ENCODE peak calls at places on chromosomes 1 and 21, in six cellular contexts. L is activated CD8-positive, alpha-beta memory T cell treated with anti-CD3 and anti-CD28 coated beads for 24 hours; O is HS-27A; H is neural progenitor cell; Q is MV-4-11; R is HS-5. V is an unnamed sample.

GRCh38 chr1:36446261-36446660 is 4.0 kb downstream of the OSCP1 start:
- DNase-seq in L (no peak), Q (peak; percentile 74), O (no peak), H (peak; percentile 64), R (no peak), V (peak; percentile 62)

GRCh38 chr1:232319518-232319917 is 310.4 kb downstream of the SIPA1L2 start:
- DNase-seq in R (no peak), L (no peak), H (no peak), O (no peak), Q (no peak), V (no peak)

GRCh38 chr21:26844258-26845065 is 747 bp downstream of the ADAMTS1 start:
- DNase-seq in Q (no peak), O (no peak), R (no peak), H (peak; percentile 74), L (peak; percentile 64), V (peak; percentile 49)

GRCh38 chr21:34330055-34330454 is 33.8 kb upstream of the KCNE2 start:
- DNase-seq in O (no peak), Q (no peak), L (no peak), R (no peak), H (no peak), V (no peak)

GRCh38 chr1:33302325-33302724 is 18.6 kb downstream of the A3GALT2 start:
- DNase-seq in L (no peak), H (no peak), Q (peak; percentile 8), O (no peak), R (no peak), V (no peak)

GRCh38 chr1:228287541-228288425 is 79.9 kb downstream of the OBSCN start:
- DNase-seq in O (no peak), R (no peak), L (no peak), H (no peak), Q (no peak), V (peak; percentile 8)

GRCh38 chr1:31843506-31843905 is 27.7 kb upstream of the SPOCD1 start:
- DNase-seq in H (no peak), Q (no peak), O (peak; percentile 47), L (no peak), R (peak; percentile 83), V (no peak)

GRCh38 chr1:210882414-210883221 is 251.3 kb downstream of the KCNH1 start:
- DNase-seq in O (peak; percentile 91), H (no peak), R (peak; percentile 76), Q (no peak), L (no peak), V (no peak)

GRCh38 chr1:16720403-16721223 is 19.7 kb upstream of the RNU1-4 start:
- DNase-seq in H (peak; percentile 1), R (no peak), O (no peak), Q (no peak), L (peak; percentile 58), V (no peak)

GRCh38 chr1:160797861-160798273 is 1.9 kb downstream of the LY9 start:
- DNase-seq in Q (peak; percentile 58), L (peak; percentile 74), R (no peak), H (no peak), O (no peak), V (no peak)

GRCh38 chr1:176745945-176746344 is 283.0 kb downstream of the PAPPA2 start:
- DNase-seq in Q (peak; percentile 20), H (no peak), R (no peak), L (no peak), O (no peak), V (no peak)

GRCh38 chr1:44571712-44572571 is 102.3 kb downstream of the TMEM53 start:
- DNase-seq in L (no peak), R (no peak), Q (no peak), O (no peak), H (no peak), V (no peak)

GRCh38 chr1:78240755-78241154 is 195.0 kb downstream of the GIPC2 start:
- DNase-seq in O (no peak), R (no peak), L (no peak), Q (no peak), H (peak; percentile 30), V (no peak)

GRCh38 chr1:227766015-227766634 is 30.9 kb downstream of the SNAP47 start:
- DNase-seq in R (no peak), Q (peak; percentile 69), H (no peak), O (no peak), L (peak; percentile 84), V (no peak)

GRCh38 chr1:114131526-114132220 is 22.0 kb downstream of the SYT6 start:
- DNase-seq in H (no peak), Q (no peak), L (no peak), R (no peak), O (no peak), V (no peak)

GRCh38 chr1:1996207-1996651 is 7.4 kb downstream of the CFAP74 start:
- DNase-seq in O (no peak), L (no peak), Q (peak; percentile 94), R (no peak), H (no peak), V (no peak)

GRCh38 chr1:108574008-108574407 is 14.1 kb downstream of the EEIG2 start:
- DNase-seq in L (no peak), R (no peak), O (no peak), Q (no peak), H (no peak), V (no peak)

GRCh38 chr21:46500224-46500861 is 41.7 kb downstream of the DIP2A start:
- DNase-seq in L (no peak), Q (no peak), H (no peak), O (no peak), R (no peak), V (no peak)

GRCh38 chr1:111139234-111139955 is 498 bp downstream of the DRAM2 start:
- DNase-seq in H (peak; percentile 81), L (no peak), O (peak; percentile 31), Q (peak; percentile 48), R (no peak), V (peak; percentile 38)

GRCh38 chr1:59364012-59364411 is 67.1 kb downstream of the FGGY start:
- DNase-seq in H (no peak), R (no peak), O (no peak), Q (no peak), L (no peak), V (no peak)

GRCh38 chr21:16318651-16319300 is 589.0 kb downstream of the USP25 start:
- DNase-seq in R (no peak), O (no peak), Q (no peak), L (no peak), H (no peak), V (no peak)

GRCh38 chr21:45857761-45858160 is 123.8 kb upstream of the COL6A1 start:
- DNase-seq in H (no peak), R (no peak), O (no peak), Q (no peak), L (peak; percentile 24), V (no peak)

GRCh38 chr1:180274221-180274620 is 44.2 kb downstream of the LHX4 start:
- DNase-seq in Q (no peak), H (no peak), R (no peak), O (no peak), L (no peak), V (no peak)

GRCh38 chr1:6260961-6261614 is at the start of gene GPR153:
- DNase-seq in O (no peak), L (peak; percentile 77), R (no peak), Q (no peak), H (peak; percentile 89), V (no peak)